ENCODE peak calls at places on chromosome 15, in six cellular contexts. One of them, this sample, is unnamed.

GRCh38 chr15:76057332-76058000 is 2.3 kb upstream of the TMEM266 start:
- DNase-seq in fibroblast of mammary gland: peak; percentile 50
- DNase-seq in heart right ventricle: peak; percentile 14
- DNase-seq in sigmoid colon: no peak
- DNase-seq in mucosa of descending colon: no peak
- DNase-seq in left lung: no peak
- DNase-seq in this sample: peak; percentile 26

GRCh38 chr15:74158855-74159650 is 14.5 kb upstream of the ISLR start:
- DNase-seq in fibroblast of mammary gland: no peak
- DNase-seq in heart right ventricle: no peak
- DNase-seq in sigmoid colon: no peak
- DNase-seq in mucosa of descending colon: no peak
- DNase-seq in left lung: no peak
- DNase-seq in this sample: no peak

GRCh38 chr15:72737723-72738122 is 45.8 kb downstream of the ADPGK start:
- DNase-seq in fibroblast of mammary gland: no peak
- DNase-seq in heart right ventricle: no peak
- DNase-seq in sigmoid colon: no peak
- DNase-seq in mucosa of descending colon: no peak
- DNase-seq in left lung: no peak
- DNase-seq in this sample: peak; percentile 4

GRCh38 chr15:39788108-39788507 is 5.5 kb upstream of the FSIP1 start:
- DNase-seq in fibroblast of mammary gland: peak; percentile 50
- DNase-seq in heart right ventricle: no peak
- DNase-seq in sigmoid colon: no peak
- DNase-seq in mucosa of descending colon: no peak
- DNase-seq in left lung: no peak
- DNase-seq in this sample: no peak

GRCh38 chr15:73141216-73141900 is 89.1 kb downstream of the NEO1 start:
- DNase-seq in fibroblast of mammary gland: no peak
- DNase-seq in heart right ventricle: no peak
- DNase-seq in sigmoid colon: no peak
- DNase-seq in mucosa of descending colon: no peak
- DNase-seq in left lung: no peak
- DNase-seq in this sample: no peak

GRCh38 chr15:51108933-51109550 is 14.3 kb upstream of the TNFAIP8L3 start:
- DNase-seq in fibroblast of mammary gland: peak; percentile 93
- DNase-seq in heart right ventricle: no peak
- DNase-seq in sigmoid colon: no peak
- DNase-seq in mucosa of descending colon: no peak
- DNase-seq in left lung: no peak
- DNase-seq in this sample: peak; percentile 83

GRCh38 chr15:70742928-70743327 is 20.4 kb downstream of the UACA start:
- DNase-seq in fibroblast of mammary gland: peak; percentile 41
- DNase-seq in heart right ventricle: no peak
- DNase-seq in sigmoid colon: no peak
- DNase-seq in mucosa of descending colon: no peak
- DNase-seq in left lung: no peak
- DNase-seq in this sample: no peak

GRCh38 chr15:33243869-33244268 is 49.4 kb upstream of the FMN1 start:
- DNase-seq in fibroblast of mammary gland: peak; percentile 67
- DNase-seq in heart right ventricle: no peak
- DNase-seq in sigmoid colon: no peak
- DNase-seq in mucosa of descending colon: no peak
- DNase-seq in left lung: no peak
- DNase-seq in this sample: peak; percentile 89

GRCh38 chr15:58484794-58485600 is 53.2 kb downstream of the LIPC start:
- DNase-seq in fibroblast of mammary gland: no peak
- DNase-seq in heart right ventricle: no peak
- DNase-seq in sigmoid colon: no peak
- DNase-seq in mucosa of descending colon: no peak
- DNase-seq in left lung: peak; percentile 66
- DNase-seq in this sample: no peak

GRCh38 chr15:46408312-46408711 is 773.5 kb downstream of the SQOR start:
- DNase-seq in fibroblast of mammary gland: no peak
- DNase-seq in heart right ventricle: peak; percentile 7
- DNase-seq in sigmoid colon: no peak
- DNase-seq in mucosa of descending colon: no peak
- DNase-seq in left lung: no peak
- DNase-seq in this sample: no peak

GRCh38 chr15:90095521-90095959 is 6.7 kb downstream of the IDH2 start:
- DNase-seq in fibroblast of mammary gland: no peak
- DNase-seq in heart right ventricle: no peak
- DNase-seq in sigmoid colon: peak; percentile 42
- DNase-seq in mucosa of descending colon: no peak
- DNase-seq in left lung: no peak
- DNase-seq in this sample: no peak

DNA sequence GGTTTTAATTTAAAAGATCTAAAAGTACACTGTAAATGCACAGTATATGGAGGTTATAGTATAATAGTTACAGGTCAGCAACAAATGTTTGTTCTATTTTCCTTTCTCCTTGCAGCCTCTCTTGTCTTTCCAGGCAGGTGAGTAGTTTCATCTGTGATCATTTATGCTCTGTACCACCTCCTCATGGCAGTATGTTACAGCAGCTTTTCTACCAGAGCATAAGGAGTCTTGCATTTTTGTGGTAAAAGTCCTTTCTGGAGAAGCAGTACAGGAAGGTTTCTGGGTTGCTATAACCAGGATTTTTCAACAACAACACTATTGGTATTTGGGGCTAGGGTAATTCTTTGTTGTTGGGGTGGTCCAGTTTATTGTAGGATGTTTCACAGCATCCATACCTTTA is 59.5 kb downstream of the ZNF609 start:
- DNase-seq in fibroblast of mammary gland: no peak
- DNase-seq in heart right ventricle: no peak
- DNase-seq in sigmoid colon: no peak
- DNase-seq in mucosa of descending colon: no peak
- DNase-seq in left lung: no peak
- DNase-seq in this sample: no peak
- TF ChIP-seq CTCF in fibroblast of mammary gland: no peak
- TF ChIP-seq CTCF in heart right ventricle: no peak
- TF ChIP-seq CTCF in sigmoid colon: no peak
- TF ChIP-seq CTCF in mucosa of descending colon: no peak
- TF ChIP-seq CTCF in left lung: no peak
- TF ChIP-seq CTCF in this sample: no peak

GRCh38 chr15:34297059-34297458 is 40.5 kb downstream of the SLC12A6 start:
- DNase-seq in fibroblast of mammary gland: no peak
- DNase-seq in heart right ventricle: no peak
- DNase-seq in sigmoid colon: no peak
- DNase-seq in mucosa of descending colon: no peak
- DNase-seq in left lung: no peak
- DNase-seq in this sample: no peak
- TF ChIP-seq CTCF in fibroblast of mammary gland: no peak
- TF ChIP-seq CTCF in heart right ventricle: no peak
- TF ChIP-seq CTCF in sigmoid colon: no peak
- TF ChIP-seq CTCF in mucosa of descending colon: no peak
- TF ChIP-seq CTCF in left lung: no peak
- TF ChIP-seq CTCF in this sample: no peak

DNA sequence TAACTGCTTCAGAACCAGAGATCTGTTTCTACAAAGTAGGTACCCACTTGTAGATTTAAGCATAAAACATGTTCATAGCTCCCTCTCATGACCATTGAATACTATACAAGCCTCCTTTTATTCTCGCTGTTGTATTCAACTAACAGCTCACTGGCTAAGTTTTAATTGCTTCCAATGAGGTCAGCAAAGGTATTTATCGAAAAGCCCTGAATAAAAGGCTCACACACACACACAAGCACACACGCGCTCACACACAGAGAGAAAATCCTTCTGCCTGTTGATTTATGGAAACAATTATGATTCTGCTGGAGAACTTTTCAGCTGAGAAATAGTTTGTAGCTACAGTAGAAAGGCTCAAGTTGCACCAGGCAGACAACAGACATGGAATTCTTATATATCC is at the start of gene FGF7:
- DNase-seq in fibroblast of mammary gland: peak; percentile 91
- DNase-seq in heart right ventricle: no peak
- DNase-seq in sigmoid colon: peak; percentile 56
- DNase-seq in mucosa of descending colon: no peak
- DNase-seq in left lung: no peak
- DNase-seq in this sample: no peak
- TF ChIP-seq CTCF in fibroblast of mammary gland: peak; percentile 33
- TF ChIP-seq CTCF in heart right ventricle: peak; percentile 34
- TF ChIP-seq CTCF in sigmoid colon: no peak
- TF ChIP-seq CTCF in mucosa of descending colon: no peak
- TF ChIP-seq CTCF in left lung: no peak
- TF ChIP-seq CTCF in this sample: no peak

GRCh38 chr15:52328680-52329079 is 33.1 kb upstream of the MYO5C start:
- DNase-seq in fibroblast of mammary gland: no peak
- DNase-seq in heart right ventricle: no peak
- DNase-seq in sigmoid colon: no peak
- DNase-seq in mucosa of descending colon: no peak
- DNase-seq in left lung: no peak
- DNase-seq in this sample: no peak

GRCh38 chr15:52334491-52335160 is 39.0 kb upstream of the MYO5C start:
- DNase-seq in fibroblast of mammary gland: no peak
- DNase-seq in heart right ventricle: no peak
- DNase-seq in sigmoid colon: no peak
- DNase-seq in mucosa of descending colon: no peak
- DNase-seq in left lung: no peak
- DNase-seq in this sample: peak; percentile 91

GRCh38 chr15:52329150-52329549 is 33.5 kb upstream of the MYO5C start:
- DNase-seq in fibroblast of mammary gland: no peak
- DNase-seq in heart right ventricle: no peak
- DNase-seq in sigmoid colon: no peak
- DNase-seq in mucosa of descending colon: no peak
- DNase-seq in left lung: no peak
- DNase-seq in this sample: no peak

GRCh38 chr15:52329980-52330379 is 34.4 kb upstream of the MYO5C start:
- DNase-seq in fibroblast of mammary gland: no peak
- DNase-seq in heart right ventricle: no peak
- DNase-seq in sigmoid colon: no peak
- DNase-seq in mucosa of descending colon: no peak
- DNase-seq in left lung: no peak
- DNase-seq in this sample: peak; percentile 21

GRCh38 chr15:52331490-52332240 is 36.1 kb upstream of the MYO5C start:
- DNase-seq in fibroblast of mammary gland: peak; percentile 68
- DNase-seq in heart right ventricle: no peak
- DNase-seq in sigmoid colon: no peak
- DNase-seq in mucosa of descending colon: no peak
- DNase-seq in left lung: no peak
- DNase-seq in this sample: peak; percentile 75
- TF ChIP-seq CTCF in fibroblast of mammary gland: peak; percentile 48
- TF ChIP-seq CTCF in heart right ventricle: peak; percentile 61
- TF ChIP-seq CTCF in sigmoid colon: no peak
- TF ChIP-seq CTCF in mucosa of descending colon: no peak
- TF ChIP-seq CTCF in left lung: no peak
- TF ChIP-seq CTCF in this sample: peak; percentile 66

DNA sequence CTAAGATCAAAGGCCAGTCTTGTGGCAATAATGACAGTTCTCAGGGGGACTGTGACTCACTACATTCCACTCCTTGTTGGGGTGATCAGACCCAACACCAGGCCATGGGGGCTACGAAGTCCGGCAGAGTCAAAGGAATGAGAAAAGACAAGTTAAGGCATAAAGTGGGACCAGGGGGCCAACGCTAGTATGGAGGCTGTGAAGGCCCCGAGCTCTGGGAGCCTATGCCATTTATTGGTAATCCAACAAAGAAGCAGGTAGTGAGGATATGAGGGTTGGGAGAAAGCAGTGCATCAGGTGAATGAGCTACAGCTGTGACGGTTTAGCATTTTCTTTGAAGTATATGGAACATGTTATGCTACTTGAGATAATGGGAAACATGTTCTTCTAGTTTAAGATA is 104.4 kb upstream of the C2CD4B start:
- DNase-seq in fibroblast of mammary gland: no peak
- DNase-seq in heart right ventricle: no peak
- DNase-seq in sigmoid colon: no peak
- DNase-seq in mucosa of descending colon: no peak
- DNase-seq in left lung: no peak
- DNase-seq in this sample: peak; percentile 11
- TF ChIP-seq CTCF in fibroblast of mammary gland: no peak
- TF ChIP-seq CTCF in heart right ventricle: no peak
- TF ChIP-seq CTCF in sigmoid colon: no peak
- TF ChIP-seq CTCF in mucosa of descending colon: no peak
- TF ChIP-seq CTCF in left lung: no peak
- TF ChIP-seq CTCF in this sample: no peak

GRCh38 chr15:31487811-31488436 is 161.3 kb downstream of the KLF13 start:
- DNase-seq in fibroblast of mammary gland: peak; percentile 89
- DNase-seq in heart right ventricle: no peak
- DNase-seq in sigmoid colon: no peak
- DNase-seq in mucosa of descending colon: peak; percentile 32
- DNase-seq in left lung: no peak
- DNase-seq in this sample: peak; percentile 46
- TF ChIP-seq CTCF in fibroblast of mammary gland: peak; percentile 8
- TF ChIP-seq CTCF in heart right ventricle: no peak
- TF ChIP-seq CTCF in sigmoid colon: no peak
- TF ChIP-seq CTCF in mucosa of descending colon: no peak
- TF ChIP-seq CTCF in left lung: no peak
- TF ChIP-seq CTCF in this sample: no peak

GRCh38 chr15:60551781-60552161 is 72.8 kb upstream of the ICE2 start:
- DNase-seq in fibroblast of mammary gland: no peak
- DNase-seq in heart right ventricle: no peak
- DNase-seq in sigmoid colon: no peak
- DNase-seq in mucosa of descending colon: no peak
- DNase-seq in left lung: no peak
- DNase-seq in this sample: peak; percentile 5
- TF ChIP-seq CTCF in fibroblast of mammary gland: no peak
- TF ChIP-seq CTCF in heart right ventricle: no peak
- TF ChIP-seq CTCF in sigmoid colon: no peak
- TF ChIP-seq CTCF in mucosa of descending colon: no peak
- TF ChIP-seq CTCF in left lung: no peak
- TF ChIP-seq CTCF in this sample: peak; percentile 40

GRCh38 chr15:59528965-59529402 is 82.6 kb upstream of the GCNT3 start:
- DNase-seq in fibroblast of mammary gland: peak; percentile 83
- DNase-seq in heart right ventricle: peak; percentile 86
- DNase-seq in sigmoid colon: peak; percentile 90
- DNase-seq in mucosa of descending colon: peak; percentile 78
- DNase-seq in left lung: peak; percentile 85
- DNase-seq in this sample: peak; percentile 83
- TF ChIP-seq CTCF in fibroblast of mammary gland: peak; percentile 80
- TF ChIP-seq CTCF in heart right ventricle: peak; percentile 85
- TF ChIP-seq CTCF in sigmoid colon: peak; percentile 77
- TF ChIP-seq CTCF in mucosa of descending colon: peak; percentile 59
- TF ChIP-seq CTCF in left lung: peak; percentile 80
- TF ChIP-seq CTCF in this sample: peak; percentile 68

DNA sequence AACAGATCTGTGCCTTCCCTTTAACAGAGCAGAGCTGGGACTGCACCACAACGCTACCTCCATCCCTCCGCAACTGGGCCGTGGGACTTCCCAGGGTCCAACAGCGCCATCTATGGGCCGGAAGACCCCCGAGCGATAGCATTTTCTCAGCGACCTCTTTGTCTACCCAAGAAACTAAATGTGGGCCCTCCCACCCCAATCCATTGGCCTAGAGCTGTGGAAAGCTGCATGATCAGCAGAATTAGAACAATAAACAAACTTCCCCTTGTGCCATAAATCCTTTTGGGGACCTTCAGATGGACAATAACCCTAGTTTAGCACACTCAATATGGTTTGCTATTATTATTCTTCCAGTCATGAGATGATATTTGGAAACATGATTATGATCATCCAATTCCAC is 74.8 kb upstream of the NTRK3 start:
- DNase-seq in fibroblast of mammary gland: peak; percentile 15
- DNase-seq in heart right ventricle: no peak
- DNase-seq in sigmoid colon: no peak
- DNase-seq in mucosa of descending colon: peak; percentile 26
- DNase-seq in left lung: no peak
- DNase-seq in this sample: peak; percentile 21
- TF ChIP-seq CTCF in fibroblast of mammary gland: peak; percentile 49
- TF ChIP-seq CTCF in heart right ventricle: peak; percentile 25
- TF ChIP-seq CTCF in sigmoid colon: no peak
- TF ChIP-seq CTCF in mucosa of descending colon: no peak
- TF ChIP-seq CTCF in left lung: no peak
- TF ChIP-seq CTCF in this sample: peak; percentile 33

GRCh38 chr15:41695750-41696436 is 35.7 kb downstream of the MGA start:
- DNase-seq in fibroblast of mammary gland: peak; percentile 48
- DNase-seq in heart right ventricle: peak; percentile 13
- DNase-seq in sigmoid colon: no peak
- DNase-seq in mucosa of descending colon: no peak
- DNase-seq in left lung: no peak
- DNase-seq in this sample: peak; percentile 6
- TF ChIP-seq CTCF in fibroblast of mammary gland: peak; percentile 26
- TF ChIP-seq CTCF in heart right ventricle: peak; percentile 44
- TF ChIP-seq CTCF in sigmoid colon: no peak
- TF ChIP-seq CTCF in mucosa of descending colon: no peak
- TF ChIP-seq CTCF in left lung: no peak
- TF ChIP-seq CTCF in this sample: no peak